ENCODE peak calls at places on chromosomes 6 and 20, in six cellular contexts. A is GM10248, S is MCF 10A, Q is glutamatergic neuron, V is choroid plexus epithelial cell, Y is retinal pigment epithelial cell. N is an unnamed sample.

GRCh38 chr20:40643891-40644290 is 45.1 kb downstream of the MAFB start:
- DNase-seq in Y (no peak), V (no peak), S (no peak), A (no peak), Q (no peak), N (no peak)

GRCh38 chr6:62283828-62284411 is 2.1 kb downstream of the KHDRBS2 start:
- DNase-seq in Q (no peak), A (no peak), Y (no peak), V (peak; percentile 32), S (peak; percentile 54), N (no peak)

GRCh38 chr20:6277661-6278060 is 154.8 kb upstream of the FERMT1 start:
- DNase-seq in Y (no peak), Q (no peak), V (peak; percentile 67), S (peak; percentile 23), A (no peak), N (no peak)

GRCh38 chr6:16683524-16684194 is 77.6 kb downstream of the ATXN1 start:
- DNase-seq in V (peak; percentile 84), Q (no peak), A (no peak), Y (peak; percentile 54), S (peak; percentile 96), N (no peak)

GRCh38 chr20:16694176-16694575 is 35.6 kb upstream of the SNRPB2 start:
- DNase-seq in S (no peak), Q (no peak), V (no peak), Y (no peak), A (no peak), N (no peak)

GRCh38 chr20:10308652-10309051 is 90.0 kb downstream of the SNAP25 start:
- DNase-seq in A (no peak), Y (no peak), Q (no peak), S (no peak), V (no peak), N (no peak)

GRCh38 chr20:63415418-63416108 is 54.4 kb upstream of the CHRNA4 start:
- DNase-seq in Q (no peak), A (no peak), Y (no peak), S (no peak), V (no peak), N (no peak)

GRCh38 chr20:49149281-49150045 is 38.7 kb downstream of the STAU1 start:
- DNase-seq in Q (no peak), Y (no peak), A (no peak), V (no peak), S (no peak), N (no peak)

GRCh38 chr20:23103284-23104018 is 17.3 kb upstream of the CD93 start:
- DNase-seq in A (no peak), Y (no peak), S (peak; percentile 39), V (no peak), Q (no peak), N (no peak)

GRCh38 chr6:42722497-42722896 is at the start of gene PRPH2:
- DNase-seq in V (no peak), Y (no peak), Q (no peak), A (no peak), S (no peak), N (no peak)

GRCh38 chr6:90611543-90611864 is 24.6 kb upstream of the MAP3K7 start:
- DNase-seq in S (no peak), V (no peak), A (no peak), Q (no peak), Y (no peak), N (no peak)

GRCh38 chr20:64140956-64141355 is 23.3 kb upstream of the MYT1 start:
- DNase-seq in V (no peak), Q (peak; percentile 14), Y (no peak), A (no peak), S (no peak), N (peak; percentile 34)

GRCh38 chr6:15879372-15880261 is 216.8 kb upstream of the DTNBP1 start:
- DNase-seq in A (peak; percentile 62), S (peak; percentile 47), Q (no peak), Y (no peak), V (peak; percentile 64), N (peak; percentile 71)

GRCh38 chr6:118553132-118553531 is 5.0 kb downstream of the PLN start:
- DNase-seq in V (no peak), S (no peak), A (no peak), Q (no peak), Y (no peak), N (no peak)

GRCh38 chr6:26457407-26457795 is 354 bp upstream of the BTN2A1 start:
- DNase-seq in S (no peak), Q (no peak), A (no peak), V (no peak), Y (no peak), N (no peak)

GRCh38 chr6:4953440-4953839 is 50.4 kb downstream of the RPP40 start:
- DNase-seq in A (no peak), V (no peak), Q (no peak), Y (no peak), S (no peak), N (no peak)

GRCh38 chr6:4956625-4957024 is 47.2 kb downstream of the RPP40 start:
- DNase-seq in V (no peak), Q (no peak), A (no peak), S (no peak), Y (no peak), N (peak; percentile 34)

GRCh38 chr6:4961322-4962168 is 42.3 kb downstream of the RPP40 start:
- DNase-seq in V (peak; percentile 25), S (no peak), Y (no peak), Q (no peak), A (no peak), N (no peak)

GRCh38 chr6:4958624-4959023 is 45.2 kb downstream of the RPP40 start:
- DNase-seq in V (no peak), Y (no peak), Q (no peak), A (no peak), S (no peak), N (no peak)

GRCh38 chr6:4957521-4958231 is 46.2 kb downstream of the RPP40 start:
- DNase-seq in Y (no peak), Q (no peak), S (peak; percentile 33), A (no peak), V (no peak), N (no peak)
- TF ChIP-seq CTCF in Y (peak; percentile 33), Q (peak; percentile 18), S (peak; percentile 7), A (no peak), V (peak; percentile 44), N (no peak)

GRCh38 chr6:108171918-108172516 is 6.2 kb downstream of the NR2E1 start:
- DNase-seq in A (no peak), Y (no peak), Q (no peak), V (no peak), S (no peak), N (no peak)

GRCh38 chr6:108176281-108177089 is 10.7 kb downstream of the NR2E1 start:
- DNase-seq in Y (no peak), Q (no peak), A (no peak), V (no peak), S (no peak), N (no peak)

GRCh38 chr6:108174371-108175175 is 8.8 kb downstream of the NR2E1 start:
- DNase-seq in V (peak; percentile 52), Y (no peak), S (no peak), A (no peak), Q (no peak), N (no peak)

GRCh38 chr6:108175176-108175591 is 9.4 kb downstream of the NR2E1 start:
- DNase-seq in Q (no peak), V (no peak), Y (no peak), S (no peak), A (no peak), N (no peak)

DNA sequence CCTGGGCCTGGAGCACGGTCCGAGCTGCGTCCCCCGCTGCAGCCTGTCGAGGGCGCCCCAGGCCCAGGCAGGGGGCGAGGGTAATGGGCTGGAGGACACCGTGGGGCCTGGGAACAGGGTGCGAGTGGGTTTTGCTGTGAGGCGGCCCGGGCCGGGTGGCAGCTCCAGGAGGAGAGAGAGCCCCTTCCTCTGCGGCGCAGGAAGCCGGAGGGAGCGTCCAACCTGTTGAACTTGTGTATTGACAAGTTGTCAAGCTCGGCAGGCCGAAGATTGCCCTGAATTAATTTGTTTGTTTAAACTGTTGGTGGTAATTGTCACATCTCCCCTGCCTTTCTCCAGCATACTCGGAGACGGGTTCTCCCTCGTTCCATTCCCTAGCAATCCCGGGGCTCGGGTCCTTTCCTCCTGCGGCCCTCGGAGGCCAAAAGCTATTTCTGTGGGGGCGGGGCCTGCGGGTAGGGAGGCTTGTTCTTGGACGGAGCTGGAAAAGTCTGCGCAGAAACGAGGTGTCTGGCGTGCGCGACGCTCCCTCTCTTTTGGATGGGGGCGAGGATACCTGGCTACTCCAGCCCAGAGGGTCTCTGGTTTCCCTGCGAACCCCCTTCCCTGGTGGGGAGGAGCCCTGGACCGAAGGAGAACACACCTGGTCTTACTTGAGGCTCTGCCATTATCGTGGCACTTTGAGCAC is 9.9 kb downstream of the NR2E1 start:
- DNase-seq in A (no peak), V (no peak), S (no peak), Q (no peak), Y (no peak), N (no peak)
- TF ChIP-seq CTCF in A (no peak), V (no peak), S (no peak), Q (peak; percentile 21), Y (no peak), N (no peak)

GRCh38 chr6:11921017-11921438 is 91.1 kb upstream of the HIVEP1 start:
- DNase-seq in Q (no peak), S (peak; percentile 86), V (peak; percentile 91), Y (peak; percentile 77), A (no peak), N (no peak)

GRCh38 chr6:11929451-11929850 is 82.7 kb upstream of the HIVEP1 start:
- DNase-seq in S (peak; percentile 15), A (no peak), Y (no peak), V (no peak), Q (no peak), N (no peak)

GRCh38 chr6:11926594-11927407 is 85.3 kb upstream of the HIVEP1 start:
- DNase-seq in Q (no peak), V (no peak), A (no peak), S (no peak), Y (no peak), N (no peak)

GRCh38 chr6:11930240-11930639 is 81.9 kb upstream of the HIVEP1 start:
- DNase-seq in S (no peak), Y (no peak), V (no peak), A (no peak), Q (no peak), N (no peak)

DNA sequence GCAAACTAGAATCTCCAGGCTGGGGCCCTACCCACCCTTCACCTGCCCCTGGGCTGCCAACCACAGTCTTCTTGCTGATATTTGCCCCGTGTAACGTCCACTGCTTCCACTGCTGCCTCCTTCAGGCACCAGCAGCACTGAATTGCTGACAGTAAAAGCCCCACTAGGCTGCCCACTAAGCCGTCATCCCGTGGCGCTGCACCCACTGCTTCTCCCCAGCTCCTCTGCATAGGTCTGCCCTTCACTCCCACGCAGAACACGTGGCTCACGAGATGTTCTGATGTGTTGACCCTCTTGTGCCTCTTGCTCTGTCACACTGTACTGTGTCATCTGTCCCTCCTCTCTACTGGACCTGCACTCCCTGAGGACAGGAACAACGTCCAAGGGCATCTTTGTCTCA is 86.3 kb upstream of the HIVEP1 start:
- DNase-seq in Y (no peak), S (no peak), A (no peak), Q (no peak), V (no peak), N (no peak)
- TF ChIP-seq CTCF in Y (no peak), S (no peak), A (no peak), Q (no peak), V (no peak), N (no peak)

DNA sequence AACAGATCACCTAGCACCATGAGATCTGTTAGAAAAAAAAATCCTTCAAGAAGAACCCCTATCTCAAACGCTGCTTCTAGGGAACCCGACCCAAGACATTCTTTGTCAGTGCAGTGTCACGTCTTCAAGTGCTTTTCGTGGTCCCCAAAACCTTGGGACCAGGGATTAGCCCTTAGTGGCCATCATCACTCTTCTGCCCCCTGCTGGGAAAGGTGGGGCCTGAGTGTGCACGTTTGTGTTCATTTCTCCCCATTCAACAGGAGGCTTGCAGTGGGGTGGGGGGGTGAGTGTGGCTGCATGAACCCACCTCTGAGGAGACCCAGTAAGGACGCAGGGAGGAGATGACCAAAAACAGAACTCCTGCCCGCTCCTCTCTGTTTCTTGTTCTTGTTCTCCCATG is 218.2 kb upstream of the RNF24 start:
- DNase-seq in Y (no peak), Q (no peak), A (no peak), S (no peak), V (no peak), N (no peak)
- TF ChIP-seq CTCF in Y (no peak), Q (no peak), A (peak; percentile 24), S (peak; percentile 20), V (peak; percentile 11), N (no peak)